ENCODE peak calls at places on chromosomes 5 and 9, in seven cellular contexts. O is neural progenitor cell, F is A549, A is hepatocyte, Y is endothelial cell of umbilical vein, X is HCT116, V is IMR-90. R is an unnamed sample.

GRCh38 chr9:27059907-27060306 is 49.1 kb upstream of the TEK start:
- DNase-seq in O (no peak), F (no peak), A (no peak), Y (peak; percentile 93), X (no peak), V (no peak), R (no peak)

GRCh38 chr5:123874600-123875201 is 362.7 kb downstream of the CSNK1G3 start:
- DNase-seq in O (peak; percentile 86), F (no peak), A (no peak), Y (peak; percentile 39), X (no peak), V (peak; percentile 12), R (peak; percentile 88)

GRCh38 chr9:120713257-120714087 is 798 bp downstream of the MEGF9 start:
- DNase-seq in O (peak; percentile 18), F (peak; percentile 28), A (no peak), Y (no peak), X (no peak), V (no peak), R (no peak)

GRCh38 chr9:136118367-136119258 is at the start of gene TMEM250:
- DNase-seq in O (peak; percentile 98), F (peak; percentile 87), A (peak; percentile 99), Y (peak; percentile 98), X (peak; percentile 93), V (peak; percentile 95), R (peak; percentile 85)

GRCh38 chr5:124438390-124439380 is 307.8 kb downstream of the ZNF608 start:
- DNase-seq in O (peak; percentile 37), F (no peak), A (no peak), Y (peak; percentile 80), X (no peak), V (no peak), R (peak; percentile 7)

GRCh38 chr9:14748373-14748772 is 25.8 kb upstream of the CER1 start:
- DNase-seq in O (no peak), F (no peak), A (no peak), Y (no peak), X (no peak), V (no peak), R (no peak)

GRCh38 chr9:4497855-4498254 is 7.6 kb downstream of the SLC1A1 start:
- DNase-seq in O (no peak), F (no peak), A (peak; percentile 58), Y (peak; percentile 53), X (no peak), V (peak; percentile 39), R (peak; percentile 58)

GRCh38 chr5:168346417-168346816 is 55.0 kb downstream of the WWC1 start:
- DNase-seq in O (no peak), F (no peak), A (peak; percentile 64), Y (no peak), X (no peak), V (no peak), R (no peak)

GRCh38 chr9:88421348-88421747 is 33.1 kb downstream of the SPIN1 start:
- DNase-seq in O (peak; percentile 63), F (no peak), A (no peak), Y (no peak), X (no peak), V (no peak), R (no peak)

GRCh38 chr5:120599576-120599975 is 135.5 kb downstream of the PRR16 start:
- DNase-seq in O (no peak), F (no peak), A (no peak), Y (no peak), X (no peak), V (peak; percentile 84), R (peak; percentile 78)

GRCh38 chr9:2464624-2465023 is 157.0 kb upstream of the VLDLR start:
- DNase-seq in O (no peak), F (no peak), A (no peak), Y (no peak), X (no peak), V (no peak), R (no peak)

GRCh38 chr9:2465921-2466460 is 155.6 kb upstream of the VLDLR start:
- DNase-seq in O (no peak), F (peak; percentile 31), A (peak; percentile 76), Y (no peak), X (peak; percentile 36), V (peak; percentile 20), R (no peak)

GRCh38 chr9:2466703-2467102 is 154.9 kb upstream of the VLDLR start:
- DNase-seq in O (no peak), F (no peak), A (no peak), Y (no peak), X (no peak), V (no peak), R (no peak)

GRCh38 chr9:2461886-2462285 is 159.7 kb upstream of the VLDLR start:
- DNase-seq in O (no peak), F (no peak), A (no peak), Y (no peak), X (no peak), V (no peak), R (peak; percentile 46)

DNA sequence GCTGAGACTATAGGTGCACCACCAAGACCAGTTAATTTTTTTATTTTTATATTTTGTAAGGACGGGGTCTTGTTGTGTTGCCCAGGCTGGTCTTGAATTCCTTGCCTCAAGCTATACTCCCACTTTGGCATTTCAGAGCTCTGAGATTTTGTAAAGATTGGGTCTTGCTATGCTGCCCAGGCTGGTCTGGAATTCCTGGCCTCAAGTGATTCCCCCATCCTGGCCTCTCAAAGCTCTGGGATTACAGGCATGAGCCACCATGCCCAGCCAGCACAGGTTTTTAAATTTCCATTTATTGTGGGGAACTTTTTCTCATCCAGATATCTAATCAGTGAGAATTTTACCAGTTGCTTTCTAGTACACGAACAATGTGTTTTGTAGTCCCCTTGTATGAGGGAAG is 156.1 kb upstream of the VLDLR start:
- DNase-seq in O (no peak), F (no peak), A (no peak), Y (no peak), X (no peak), V (no peak), R (no peak)
- H3K4me2 ChIP-seq in O (no peak overlapping the region), F (peak overlapping the region; percentile 53), A (peak overlapping the region; percentile 30), Y (no peak overlapping the region), X (no peak overlapping the region), V (no peak overlapping the region), R (no peak overlapping the region)

GRCh38 chr9:93174976-93175375 is 9.0 kb upstream of the WNK2 start:
- DNase-seq in O (no peak), F (no peak), A (no peak), Y (no peak), X (no peak), V (no peak), R (no peak)

GRCh38 chr9:93170571-93170970 is 13.4 kb upstream of the WNK2 start:
- DNase-seq in O (no peak), F (no peak), A (no peak), Y (no peak), X (no peak), V (no peak), R (no peak)

GRCh38 chr9:93171261-93171660 is 12.7 kb upstream of the WNK2 start:
- DNase-seq in O (no peak), F (no peak), A (no peak), Y (no peak), X (no peak), V (no peak), R (no peak)

GRCh38 chr9:93172646-93173364 is 11.1 kb upstream of the WNK2 start:
- DNase-seq in O (no peak), F (no peak), A (no peak), Y (no peak), X (no peak), V (no peak), R (no peak)

DNA sequence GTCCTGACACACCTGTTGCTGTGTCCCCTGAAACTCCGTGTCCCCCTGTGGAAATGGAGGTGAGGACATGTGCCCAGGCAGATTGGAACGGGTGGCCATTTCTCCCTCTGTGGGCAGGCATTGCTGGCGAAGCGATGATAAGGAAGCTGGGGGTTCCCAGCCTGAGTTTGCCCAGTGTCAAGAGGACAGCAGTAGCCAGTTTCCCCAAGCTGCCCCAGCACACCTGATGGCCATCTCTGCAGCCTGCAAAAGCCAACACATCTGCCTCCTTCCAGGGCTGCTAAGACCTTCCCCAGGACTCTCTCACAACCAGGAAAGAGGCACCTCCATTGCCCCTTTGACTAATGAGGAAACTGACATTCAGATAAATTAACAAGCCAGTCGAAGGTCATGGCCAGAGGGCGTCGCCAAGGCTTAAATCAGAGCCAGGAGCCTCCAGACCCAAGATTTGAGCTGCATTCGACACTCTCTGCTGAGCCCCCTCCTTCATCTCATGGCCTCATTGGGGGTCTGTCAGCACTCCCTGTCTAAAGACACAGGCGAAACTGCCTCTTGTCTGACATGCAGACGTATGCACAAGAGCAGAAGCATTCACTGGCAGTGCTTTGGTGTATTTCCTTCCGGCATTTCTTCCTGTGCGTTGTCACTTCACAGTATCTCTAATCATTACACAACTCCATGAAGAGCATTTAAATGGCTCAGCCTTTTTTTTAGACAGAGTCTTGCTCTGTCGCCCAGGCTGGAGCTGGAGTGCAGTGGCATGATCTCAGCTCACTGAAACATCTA is 10.4 kb upstream of the WNK2 start:
- DNase-seq in O (no peak), F (no peak), A (no peak), Y (no peak), X (no peak), V (no peak), R (no peak)
- H3K4me2 ChIP-seq in O (no peak overlapping the region), F (no peak overlapping the region), A (no peak overlapping the region), Y (no peak overlapping the region), X (no peak overlapping the region), V (no peak overlapping the region), R (no peak overlapping the region)

DNA sequence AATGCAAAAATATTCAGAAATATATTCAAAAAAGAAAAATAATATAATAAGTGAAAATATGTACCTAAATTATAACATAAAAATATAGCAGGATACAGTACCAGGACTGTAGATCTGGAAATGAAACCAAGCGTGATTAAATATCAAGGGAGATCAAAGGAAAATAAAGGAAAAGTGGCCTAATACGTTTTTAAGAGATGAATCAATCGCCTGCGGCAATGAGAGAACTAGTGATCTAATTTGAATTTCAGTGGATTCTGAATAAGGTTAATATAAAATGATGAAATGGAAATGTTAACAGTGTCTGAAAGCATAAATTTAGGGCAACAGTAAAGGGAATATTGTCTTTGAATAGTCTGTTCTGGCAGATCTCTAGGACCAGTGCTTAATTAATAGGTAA is 1761.9 kb upstream of the ACO1 start:
- DNase-seq in O (no peak), F (no peak), A (no peak), Y (no peak), X (no peak), V (no peak), R (no peak)
- H3K4me2 ChIP-seq in O (no peak overlapping the region), F (no peak overlapping the region), A (no peak overlapping the region), Y (no peak overlapping the region), X (no peak overlapping the region), V (no peak overlapping the region), R (no peak overlapping the region)

DNA sequence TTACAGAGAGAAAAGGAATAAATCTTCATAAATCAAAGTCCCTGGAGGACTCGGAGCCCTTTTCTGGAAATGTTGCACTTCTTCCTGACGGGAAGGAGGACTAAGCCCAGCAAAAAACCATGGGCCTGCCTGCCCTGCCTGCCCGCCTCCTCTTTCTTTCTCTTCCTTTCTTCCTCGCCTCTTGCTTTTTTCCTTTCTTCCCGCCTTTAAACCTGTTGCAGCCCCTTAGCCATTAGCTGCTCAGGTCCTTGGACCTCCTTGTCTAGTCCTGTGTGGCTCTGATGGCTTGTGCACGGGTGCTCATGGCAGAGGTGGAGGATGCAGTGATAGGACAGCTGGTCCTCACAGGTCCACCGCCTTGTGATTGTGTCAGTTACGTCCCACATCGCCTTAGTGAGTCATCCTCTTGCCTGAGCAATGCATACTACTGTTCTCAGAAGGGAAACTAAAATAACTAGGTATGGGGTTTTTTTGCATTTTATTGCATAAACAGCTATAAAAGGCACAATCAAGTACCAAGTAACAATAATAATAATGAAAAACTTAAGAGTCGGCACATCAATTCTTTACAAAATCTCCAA is 6.3 kb downstream of the DMRT3 start:
- DNase-seq in O (no peak), F (no peak), A (no peak), Y (no peak), X (no peak), V (peak; percentile 4), R (no peak)
- H3K4me2 ChIP-seq in O (no peak overlapping the region), F (no peak overlapping the region), A (no peak overlapping the region), Y (no peak overlapping the region), X (no peak overlapping the region), V (no peak overlapping the region), R (no peak overlapping the region)

R was measured in astrocyte.